ENCODE peak calls at places on chromosomes 16 and 17, in ten cellular contexts. One of them, this sample, is unnamed.

GRCh38 chr16:85569615-85570212 is 43.4 kb upstream of the GSE1 start:
- DNase-seq in aorta: no peak
- DNase-seq in ascending aorta: no peak
- DNase-seq in stimulated activated CD8-positive, alpha-beta memory T cell treated with anti-CD3 and anti-CD28 coated beads, Interleukin-15, amount 100 ng/mL, for 48 hours: peak; percentile 69
- DNase-seq in OCI-LY7: peak; percentile 70
- DNase-seq in HCT116: no peak
- DNase-seq in adipocyte: no peak
- DNase-seq in T-cell: no peak
- DNase-seq in foreskin fibroblast: no peak
- DNase-seq in NCI-H1105 treated with DMSO at 0.1 percent for 48 hours: peak; percentile 41
- DNase-seq in this sample: peak; percentile 92

GRCh38 chr16:30923554-30924085 is at the start of gene FBXL19:
- DNase-seq in aorta: peak; percentile 72
- DNase-seq in ascending aorta: no peak
- DNase-seq in stimulated activated CD8-positive, alpha-beta memory T cell treated with anti-CD3 and anti-CD28 coated beads, Interleukin-15, amount 100 ng/mL, for 48 hours: no peak
- DNase-seq in OCI-LY7: no peak
- DNase-seq in HCT116: no peak
- DNase-seq in adipocyte: no peak
- DNase-seq in T-cell: no peak
- DNase-seq in foreskin fibroblast: no peak
- DNase-seq in NCI-H1105 treated with DMSO at 0.1 percent for 48 hours: no peak
- DNase-seq in this sample: no peak

GRCh38 chr17:21300601-21301571 is 16.4 kb downstream of the MAP2K3 start:
- DNase-seq in aorta: no peak
- DNase-seq in ascending aorta: no peak
- DNase-seq in stimulated activated CD8-positive, alpha-beta memory T cell treated with anti-CD3 and anti-CD28 coated beads, Interleukin-15, amount 100 ng/mL, for 48 hours: no peak
- DNase-seq in OCI-LY7: no peak
- DNase-seq in HCT116: no peak
- DNase-seq in adipocyte: no peak
- DNase-seq in T-cell: no peak
- DNase-seq in foreskin fibroblast: no peak
- DNase-seq in NCI-H1105 treated with DMSO at 0.1 percent for 48 hours: no peak
- DNase-seq in this sample: no peak

GRCh38 chr16:3514621-3515020 is 13.8 kb downstream of the CLUAP1 start:
- DNase-seq in aorta: no peak
- DNase-seq in ascending aorta: no peak
- DNase-seq in stimulated activated CD8-positive, alpha-beta memory T cell treated with anti-CD3 and anti-CD28 coated beads, Interleukin-15, amount 100 ng/mL, for 48 hours: no peak
- DNase-seq in OCI-LY7: no peak
- DNase-seq in HCT116: no peak
- DNase-seq in adipocyte: no peak
- DNase-seq in T-cell: no peak
- DNase-seq in foreskin fibroblast: peak; percentile 80
- DNase-seq in NCI-H1105 treated with DMSO at 0.1 percent for 48 hours: no peak
- DNase-seq in this sample: no peak

GRCh38 chr16:65783709-65784474 is 582.6 kb upstream of the CDH5 start:
- DNase-seq in aorta: no peak
- DNase-seq in ascending aorta: no peak
- DNase-seq in stimulated activated CD8-positive, alpha-beta memory T cell treated with anti-CD3 and anti-CD28 coated beads, Interleukin-15, amount 100 ng/mL, for 48 hours: no peak
- DNase-seq in OCI-LY7: no peak
- DNase-seq in HCT116: no peak
- DNase-seq in adipocyte: peak; percentile 22
- DNase-seq in T-cell: no peak
- DNase-seq in foreskin fibroblast: peak; percentile 8
- DNase-seq in NCI-H1105 treated with DMSO at 0.1 percent for 48 hours: no peak
- DNase-seq in this sample: no peak

GRCh38 chr16:63311313-63311712 is 1275.1 kb upstream of the CDH8 start:
- DNase-seq in aorta: no peak
- DNase-seq in ascending aorta: no peak
- DNase-seq in stimulated activated CD8-positive, alpha-beta memory T cell treated with anti-CD3 and anti-CD28 coated beads, Interleukin-15, amount 100 ng/mL, for 48 hours: no peak
- DNase-seq in OCI-LY7: no peak
- DNase-seq in HCT116: no peak
- DNase-seq in adipocyte: no peak
- DNase-seq in T-cell: no peak
- DNase-seq in foreskin fibroblast: no peak
- DNase-seq in NCI-H1105 treated with DMSO at 0.1 percent for 48 hours: no peak
- DNase-seq in this sample: no peak

GRCh38 chr17:40559016-40559853 is 6.0 kb downstream of the CCR7 start:
- DNase-seq in aorta: peak; percentile 44
- DNase-seq in ascending aorta: no peak
- DNase-seq in stimulated activated CD8-positive, alpha-beta memory T cell treated with anti-CD3 and anti-CD28 coated beads, Interleukin-15, amount 100 ng/mL, for 48 hours: no peak
- DNase-seq in OCI-LY7: no peak
- DNase-seq in HCT116: no peak
- DNase-seq in adipocyte: no peak
- DNase-seq in T-cell: no peak
- DNase-seq in foreskin fibroblast: peak; percentile 77
- DNase-seq in NCI-H1105 treated with DMSO at 0.1 percent for 48 hours: no peak
- DNase-seq in this sample: no peak

GRCh38 chr17:29720471-29720990 is 97.8 kb upstream of the CORO6 start:
- DNase-seq in aorta: no peak
- DNase-seq in ascending aorta: no peak
- DNase-seq in stimulated activated CD8-positive, alpha-beta memory T cell treated with anti-CD3 and anti-CD28 coated beads, Interleukin-15, amount 100 ng/mL, for 48 hours: no peak
- DNase-seq in OCI-LY7: no peak
- DNase-seq in HCT116: no peak
- DNase-seq in adipocyte: no peak
- DNase-seq in T-cell: no peak
- DNase-seq in foreskin fibroblast: no peak
- DNase-seq in NCI-H1105 treated with DMSO at 0.1 percent for 48 hours: no peak
- DNase-seq in this sample: peak; percentile 63

GRCh38 chr16:88815901-88816589 is 4.3 kb upstream of the APRT start:
- DNase-seq in aorta: no peak
- DNase-seq in ascending aorta: no peak
- DNase-seq in stimulated activated CD8-positive, alpha-beta memory T cell treated with anti-CD3 and anti-CD28 coated beads, Interleukin-15, amount 100 ng/mL, for 48 hours: peak; percentile 52
- DNase-seq in OCI-LY7: peak; percentile 71
- DNase-seq in HCT116: no peak
- DNase-seq in adipocyte: peak; percentile 26
- DNase-seq in T-cell: peak; percentile 29
- DNase-seq in foreskin fibroblast: peak; percentile 36
- DNase-seq in NCI-H1105 treated with DMSO at 0.1 percent for 48 hours: peak; percentile 42
- DNase-seq in this sample: peak; percentile 75

GRCh38 chr17:39365872-39366271 is 35.6 kb downstream of the FBXL20 start:
- DNase-seq in aorta: no peak
- DNase-seq in ascending aorta: no peak
- DNase-seq in stimulated activated CD8-positive, alpha-beta memory T cell treated with anti-CD3 and anti-CD28 coated beads, Interleukin-15, amount 100 ng/mL, for 48 hours: no peak
- DNase-seq in OCI-LY7: no peak
- DNase-seq in HCT116: no peak
- DNase-seq in adipocyte: no peak
- DNase-seq in T-cell: no peak
- DNase-seq in foreskin fibroblast: no peak
- DNase-seq in NCI-H1105 treated with DMSO at 0.1 percent for 48 hours: no peak
- DNase-seq in this sample: no peak

GRCh38 chr16:73037845-73038570 is 9.9 kb downstream of the ZFHX3 start:
- DNase-seq in aorta: no peak
- DNase-seq in ascending aorta: no peak
- DNase-seq in stimulated activated CD8-positive, alpha-beta memory T cell treated with anti-CD3 and anti-CD28 coated beads, Interleukin-15, amount 100 ng/mL, for 48 hours: no peak
- DNase-seq in OCI-LY7: no peak
- DNase-seq in HCT116: no peak
- DNase-seq in adipocyte: no peak
- DNase-seq in T-cell: no peak
- DNase-seq in foreskin fibroblast: no peak
- DNase-seq in NCI-H1105 treated with DMSO at 0.1 percent for 48 hours: no peak
- DNase-seq in this sample: no peak

GRCh38 chr17:38584350-38584925 is 21.3 kb downstream of the SRCIN1 start:
- DNase-seq in aorta: peak; percentile 73
- DNase-seq in ascending aorta: no peak
- DNase-seq in stimulated activated CD8-positive, alpha-beta memory T cell treated with anti-CD3 and anti-CD28 coated beads, Interleukin-15, amount 100 ng/mL, for 48 hours: peak; percentile 47
- DNase-seq in OCI-LY7: peak; percentile 75
- DNase-seq in HCT116: no peak
- DNase-seq in adipocyte: peak; percentile 74
- DNase-seq in T-cell: peak; percentile 24
- DNase-seq in foreskin fibroblast: peak; percentile 75
- DNase-seq in NCI-H1105 treated with DMSO at 0.1 percent for 48 hours: peak; percentile 49
- DNase-seq in this sample: peak; percentile 72

This sample was measured in NB4.